ENCODE peak calls at places on chromosomes 13 and 19, in four cellular contexts. L is B cell, Z is bronchial epithelial cell, J is spleen. X is an unnamed sample.

GRCh38 chr13:100389617-100390016 is 199.0 kb downstream of the GGACT start:
- DNase-seq in L (no peak), Z (no peak), J (no peak), X (no peak)

GRCh38 chr13:20672772-20673171 is 30.7 kb upstream of the IL17D start:
- DNase-seq in L (no peak), Z (peak), J (no peak), X (no peak)

GRCh38 chr13:114064516-114065140 is 67.8 kb downstream of the RASA3 start:
- DNase-seq in L (no peak), Z (no peak), J (peak), X (no peak)

GRCh38 chr13:90445179-90445578 is 902.3 kb upstream of the MIR17HG start:
- DNase-seq in L (no peak), Z (peak), J (no peak), X (no peak)

GRCh38 chr13:38902551-38902950 is 88.1 kb downstream of the STOML3 start:
- DNase-seq in L (no peak), Z (peak), J (no peak), X (no peak)

GRCh38 chr13:27620377-27621115 is at the start of gene LNX2:
- DNase-seq in L (peak), Z (peak), J (peak), X (peak)

GRCh38 chr13:107157272-107157671 is 589.3 kb upstream of the ARGLU1 start:
- DNase-seq in L (no peak), Z (no peak), J (no peak), X (no peak)

GRCh38 chr13:112748947-112749346 is 59.1 kb downstream of the ATP11A start:
- DNase-seq in L (no peak), Z (no peak), J (peak), X (no peak)

GRCh38 chr13:100156786-100157185 is 67.9 kb downstream of the PCCA start:
- DNase-seq in L (no peak), Z (peak), J (no peak), X (no peak)

GRCh38 chr13:23497186-23497585 is 63.7 kb upstream of the SACS start:
- DNase-seq in L (no peak), Z (no peak), J (no peak), X (no peak)

GRCh38 chr19:48752511-48753365 is at the start of gene FUT1:
- DNase-seq in L (peak), Z (peak), J (peak), X (peak)

GRCh38 chr19:3879656-3880055 is 829 bp upstream of the ATCAY start:
- DNase-seq in L (no peak), Z (no peak), J (no peak), X (peak)

GRCh38 chr19:29259153-29259552 is 46.2 kb upstream of the UQCRFS1 start:
- DNase-seq in L (no peak), Z (no peak), J (no peak), X (no peak)

GRCh38 chr19:45078390-45079062 is 534 bp upstream of the GEMIN7 start:
- DNase-seq in L (no peak), Z (no peak), J (no peak), X (no peak)

GRCh38 chr13:55266644-55267043 is 1874.1 kb upstream of the PRR20A start:
- DNase-seq in L (no peak), Z (no peak), J (no peak), X (no peak)

GRCh38 chr13:71602327-71602726 is 264.7 kb downstream of the DACH1 start:
- DNase-seq in L (no peak), Z (no peak), J (no peak), X (no peak)

GRCh38 chr13:111929036-111929616 is 137.8 kb upstream of the SOX1 start:
- DNase-seq in L (no peak), Z (no peak), J (peak), X (no peak)

GRCh38 chr13:113771709-113772331 is 12.8 kb downstream of the TMEM255B start:
- DNase-seq in L (no peak), Z (peak), J (no peak), X (no peak)

GRCh38 chr19:50717026-50717723 is 2.4 kb downstream of the SHANK1 start:
- DNase-seq in L (no peak), Z (no peak), J (no peak), X (no peak)

GRCh38 chr13:90485441-90485840 is 862.0 kb upstream of the MIR17HG start:
- DNase-seq in L (no peak), Z (peak), J (no peak), X (no peak)

GRCh38 chr19:5125797-5126497 is 157.0 kb downstream of the KDM4B start:
- DNase-seq in L (no peak), Z (no peak), J (no peak), X (peak)

GRCh38 chr19:43476606-43477005 is 11.2 kb upstream of the LYPD3 start:
- DNase-seq in L (no peak), Z (no peak), J (no peak), X (no peak)

GRCh38 chr19:49570997-49571676 is 9.2 kb downstream of the NOSIP start:
- DNase-seq in L (no peak), Z (no peak), J (no peak), X (peak)

GRCh38 chr19:12886943-12887747 is at the start of gene KLF1:
- DNase-seq in L (no peak), Z (no peak), J (no peak), X (no peak)

GRCh38 chr19:29439688-29440550 is 85.9 kb upstream of the VSTM2B start:
- DNase-seq in L (no peak), Z (no peak), J (no peak), X (no peak)

GRCh38 chr19:16587031-16588023 is 15.1 kb upstream of the SLC35E1 start:
- DNase-seq in L (peak), Z (peak), J (peak), X (peak)

GRCh38 chr13:94195715-94196114 is 283.8 kb downstream of the DCT start:
- DNase-seq in L (no peak), Z (peak), J (no peak), X (no peak)

GRCh38 chr13:30375436-30375835 is 46.9 kb upstream of the UBE2L5 start:
- DNase-seq in L (no peak), Z (no peak), J (no peak), X (no peak)

GRCh38 chr13:92355213-92355612 is 871.4 kb upstream of the GPC6 start:
- DNase-seq in L (no peak), Z (no peak), J (no peak), X (no peak)

GRCh38 chr19:49861127-49861526 is 6.2 kb downstream of the PNKP start:
- DNase-seq in L (no peak), Z (no peak), J (peak), X (no peak)

GRCh38 chr13:95226932-95227718 is 74.1 kb downstream of the ABCC4 start:
- DNase-seq in L (no peak), Z (no peak), J (no peak), X (no peak)

GRCh38 chr19:52535831-52536800 is 8.6 kb downstream of the ZNF808 start:
- DNase-seq in L (peak), Z (peak), J (peak), X (peak)

DNA sequence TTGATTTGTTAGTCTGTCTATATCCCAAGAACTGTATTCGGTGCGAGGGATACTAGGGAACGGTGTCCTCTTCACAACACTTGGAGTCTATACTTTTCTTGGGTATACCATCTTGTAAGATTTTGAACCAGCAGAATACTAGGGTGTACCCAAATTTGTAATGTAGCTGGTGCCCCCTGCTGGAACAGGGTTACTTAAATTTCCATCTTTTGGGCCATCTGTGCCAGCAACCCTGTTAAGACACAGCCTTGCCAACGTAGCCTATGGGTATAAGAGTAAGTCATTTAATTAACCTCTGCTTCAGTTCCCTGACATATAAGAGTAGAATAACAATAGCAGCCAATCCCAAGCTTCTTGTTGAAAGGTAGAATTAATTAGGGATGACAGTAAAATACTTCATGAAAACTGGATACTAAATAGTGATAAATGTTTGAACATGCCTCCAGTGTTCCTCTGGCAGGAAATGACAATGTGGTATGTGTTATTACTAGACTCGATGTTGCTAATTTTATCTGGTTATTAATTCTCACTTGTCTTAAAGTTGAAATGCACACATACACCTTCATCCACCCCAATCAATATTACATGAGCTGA is 607.6 kb downstream of the FGF9 start:
- DNase-seq in L (peak), Z (peak), J (no peak), X (peak)
- TF ChIP-seq CTCF in L (peak), Z (peak), J (peak), X (peak)

GRCh38 chr19:36685835-36686234 is 1.6 kb upstream of the ZNF567 start:
- DNase-seq in L (no peak), Z (no peak), J (no peak), X (no peak)

GRCh38 chr19:36686365-36687213 is 823 bp upstream of the ZNF567 start:
- DNase-seq in L (no peak), Z (peak), J (no peak), X (no peak)

GRCh38 chr19:36688058-36688457 is 646 bp downstream of the ZNF567 start:
- DNase-seq in L (no peak), Z (peak), J (no peak), X (no peak)

GRCh38 chr19:36687214-36688056 is at the start of gene ZNF567:
- DNase-seq in L (peak), Z (peak), J (peak), X (peak)
- TF ChIP-seq CTCF in L (no peak), Z (peak), J (no peak), X (no peak)

GRCh38 chr19:40811478-40812341 is 12.7 kb downstream of the EGLN2 start:
- DNase-seq in L (peak), Z (no peak), J (peak), X (peak)
- TF ChIP-seq CTCF in L (peak), Z (peak), J (no peak), X (no peak)

GRCh38 chr19:33214621-33215020 is 11.0 kb downstream of the SLC7A10 start:
- DNase-seq in L (no peak), Z (peak), J (no peak), X (no peak)
- TF ChIP-seq CTCF in L (no peak), Z (peak), J (no peak), X (no peak)

GRCh38 chr13:32031025-32031814 is at the start of gene FRY:
- DNase-seq in L (peak), Z (peak), J (peak), X (peak)
- TF ChIP-seq CTCF in L (no peak), Z (peak), J (no peak), X (no peak)

GRCh38 chr19:41886761-41887710 is 4.1 kb downstream of the ARHGEF1 start:
- DNase-seq in L (peak), Z (peak), J (peak), X (peak)

GRCh38 chr19:41888926-41889325 is 5.9 kb downstream of the ARHGEF1 start:
- DNase-seq in L (no peak), Z (no peak), J (no peak), X (peak)

GRCh38 chr19:41889896-41890295 is 6.9 kb downstream of the ARHGEF1 start:
- DNase-seq in L (no peak), Z (no peak), J (no peak), X (peak)

GRCh38 chr19:41883821-41884733 is 1.1 kb downstream of the ARHGEF1 start:
- DNase-seq in L (peak), Z (peak), J (peak), X (peak)

GRCh38 chr19:41887711-41888382 is 4.9 kb downstream of the ARHGEF1 start:
- DNase-seq in L (peak), Z (peak), J (peak), X (peak)
- TF ChIP-seq CTCF in L (peak), Z (peak), J (peak), X (peak)

DNA sequence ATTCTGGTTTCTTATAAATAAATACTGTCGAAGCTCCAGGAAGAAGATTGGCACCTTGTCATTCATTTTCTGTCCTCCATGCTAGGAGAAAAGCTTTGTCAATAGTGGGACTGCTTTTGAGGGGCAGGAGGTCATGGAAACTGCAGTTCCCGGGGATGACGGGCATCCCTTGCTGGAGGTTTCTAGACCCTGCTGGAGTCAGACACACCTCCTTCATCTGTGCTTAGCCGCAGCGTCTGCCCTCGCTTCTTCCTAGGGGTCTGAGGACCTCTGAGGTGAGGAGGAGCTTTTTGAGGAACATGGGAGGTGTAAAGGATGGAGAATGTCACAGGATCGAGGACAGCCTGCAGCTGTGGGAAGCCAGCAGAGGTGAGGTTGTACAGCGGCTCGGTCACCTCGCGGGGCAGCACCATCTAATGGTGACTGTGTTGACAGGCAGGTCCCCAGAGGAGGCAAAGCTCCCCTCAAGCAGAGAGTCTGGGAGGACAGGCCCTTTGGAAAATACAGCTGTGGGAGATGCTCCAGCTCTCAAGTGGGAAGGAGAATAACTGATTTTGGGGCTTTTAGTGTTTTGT is 172.7 kb upstream of the RNF113B start:
- DNase-seq in L (no peak), Z (no peak), J (no peak), X (peak)
- TF ChIP-seq CTCF in L (no peak), Z (peak), J (no peak), X (no peak)